ENCODE peak calls at places on chromosome 22, in four cellular contexts. One of them, this sample, is unnamed.

GRCh38 chr22:42645938-42646568 is 3.1 kb downstream of the CYB5R3 start:
- DNase-seq in HuH-7.5: no peak
- DNase-seq in stimulated activated CD8-positive, alpha-beta memory T cell treated with anti-CD3 and anti-CD28 coated beads, Interleukin-2, amount 100 ng/mL, for 1 hour: no peak
- DNase-seq in PC-9: no peak
- DNase-seq in this sample: no peak

GRCh38 chr22:33105501-33105911 is 47.3 kb upstream of the SYN3 start:
- DNase-seq in PC-9: no peak
- DNase-seq in stimulated activated CD8-positive, alpha-beta memory T cell treated with anti-CD3 and anti-CD28 coated beads, Interleukin-2, amount 100 ng/mL, for 1 hour: no peak
- DNase-seq in HuH-7.5: no peak
- DNase-seq in this sample: no peak

GRCh38 chr22:49690454-49690853 is 137.2 kb downstream of the BRD1 start:
- DNase-seq in stimulated activated CD8-positive, alpha-beta memory T cell treated with anti-CD3 and anti-CD28 coated beads, Interleukin-2, amount 100 ng/mL, for 1 hour: no peak
- DNase-seq in HuH-7.5: no peak
- DNase-seq in PC-9: no peak
- DNase-seq in this sample: no peak

GRCh38 chr22:49685686-49686085 is 142.0 kb downstream of the BRD1 start:
- DNase-seq in PC-9: no peak
- DNase-seq in HuH-7.5: no peak
- DNase-seq in stimulated activated CD8-positive, alpha-beta memory T cell treated with anti-CD3 and anti-CD28 coated beads, Interleukin-2, amount 100 ng/mL, for 1 hour: no peak
- DNase-seq in this sample: no peak

GRCh38 chr22:30602049-30602448 is 4.9 kb upstream of the TCN2 start:
- DNase-seq in HuH-7.5: no peak
- DNase-seq in stimulated activated CD8-positive, alpha-beta memory T cell treated with anti-CD3 and anti-CD28 coated beads, Interleukin-2, amount 100 ng/mL, for 1 hour: no peak
- DNase-seq in PC-9: no peak
- DNase-seq in this sample: no peak

GRCh38 chr22:36829370-36830002 is 12.7 kb upstream of the PVALB start:
- DNase-seq in stimulated activated CD8-positive, alpha-beta memory T cell treated with anti-CD3 and anti-CD28 coated beads, Interleukin-2, amount 100 ng/mL, for 1 hour: no peak
- DNase-seq in HuH-7.5: no peak
- DNase-seq in PC-9: no peak
- DNase-seq in this sample: no peak

GRCh38 chr22:25482091-25482760 is 82.2 kb upstream of the GRK3 start:
- DNase-seq in PC-9: no peak
- DNase-seq in HuH-7.5: no peak
- DNase-seq in stimulated activated CD8-positive, alpha-beta memory T cell treated with anti-CD3 and anti-CD28 coated beads, Interleukin-2, amount 100 ng/mL, for 1 hour: no peak
- DNase-seq in this sample: no peak

GRCh38 chr22:38416621-38417251 is 38.3 kb downstream of the KCNJ4 start:
- DNase-seq in stimulated activated CD8-positive, alpha-beta memory T cell treated with anti-CD3 and anti-CD28 coated beads, Interleukin-2, amount 100 ng/mL, for 1 hour: no peak
- DNase-seq in PC-9: peak
- DNase-seq in HuH-7.5: no peak
- DNase-seq in this sample: no peak

GRCh38 chr22:49099496-49100124 is 728.1 kb downstream of the BRD1 start:
- DNase-seq in HuH-7.5: no peak
- DNase-seq in stimulated activated CD8-positive, alpha-beta memory T cell treated with anti-CD3 and anti-CD28 coated beads, Interleukin-2, amount 100 ng/mL, for 1 hour: no peak
- DNase-seq in PC-9: peak
- DNase-seq in this sample: no peak

GRCh38 chr22:49724030-49724892 is 103.4 kb downstream of the BRD1 start:
- DNase-seq in PC-9: no peak
- DNase-seq in HuH-7.5: peak
- DNase-seq in stimulated activated CD8-positive, alpha-beta memory T cell treated with anti-CD3 and anti-CD28 coated beads, Interleukin-2, amount 100 ng/mL, for 1 hour: no peak
- DNase-seq in this sample: no peak

GRCh38 chr22:26168199-26168915 is 905 bp upstream of the SEZ6L start:
- DNase-seq in stimulated activated CD8-positive, alpha-beta memory T cell treated with anti-CD3 and anti-CD28 coated beads, Interleukin-2, amount 100 ng/mL, for 1 hour: no peak
- DNase-seq in PC-9: no peak
- DNase-seq in HuH-7.5: no peak
- DNase-seq in this sample: no peak

GRCh38 chr22:36635483-36635882 is 68.1 kb downstream of the CACNG2 start:
- DNase-seq in stimulated activated CD8-positive, alpha-beta memory T cell treated with anti-CD3 and anti-CD28 coated beads, Interleukin-2, amount 100 ng/mL, for 1 hour: no peak
- DNase-seq in HuH-7.5: no peak
- DNase-seq in PC-9: peak
- DNase-seq in this sample: no peak

GRCh38 chr22:25148149-25148691 is 51.4 kb upstream of the CRYBB3 start:
- DNase-seq in stimulated activated CD8-positive, alpha-beta memory T cell treated with anti-CD3 and anti-CD28 coated beads, Interleukin-2, amount 100 ng/mL, for 1 hour: no peak
- DNase-seq in PC-9: no peak
- DNase-seq in HuH-7.5: no peak
- DNase-seq in this sample: no peak

GRCh38 chr22:29151316-29151715 is 54.4 kb upstream of the EMID1 start:
- DNase-seq in PC-9: no peak
- DNase-seq in HuH-7.5: no peak
- DNase-seq in stimulated activated CD8-positive, alpha-beta memory T cell treated with anti-CD3 and anti-CD28 coated beads, Interleukin-2, amount 100 ng/mL, for 1 hour: no peak
- DNase-seq in this sample: no peak

GRCh38 chr22:45997775-45998637 is 21.0 kb upstream of the WNT7B start:
- DNase-seq in PC-9: no peak
- DNase-seq in stimulated activated CD8-positive, alpha-beta memory T cell treated with anti-CD3 and anti-CD28 coated beads, Interleukin-2, amount 100 ng/mL, for 1 hour: no peak
- DNase-seq in HuH-7.5: no peak
- DNase-seq in this sample: no peak

GRCh38 chr22:38310518-38311330 is 6.5 kb downstream of the CSNK1E start:
- DNase-seq in HuH-7.5: no peak
- DNase-seq in stimulated activated CD8-positive, alpha-beta memory T cell treated with anti-CD3 and anti-CD28 coated beads, Interleukin-2, amount 100 ng/mL, for 1 hour: no peak
- DNase-seq in PC-9: no peak
- DNase-seq in this sample: no peak

GRCh38 chr22:36470162-36470993 is 11.1 kb downstream of the TXN2 start:
- DNase-seq in HuH-7.5: peak
- DNase-seq in stimulated activated CD8-positive, alpha-beta memory T cell treated with anti-CD3 and anti-CD28 coated beads, Interleukin-2, amount 100 ng/mL, for 1 hour: peak
- DNase-seq in PC-9: peak
- DNase-seq in this sample: peak